ENCODE peak calls at places on chromosomes 13 and 19, in ten cellular contexts. W is glutamatergic neuron, O is A549, M is uterus, X is breast epithelium, I is H9, B is tibial nerve, P is GM10248, L is cardiac muscle cell, K is ascending aorta. N is an unnamed sample.

GRCh38 chr19:19232231-19232630 is 20.5 kb downstream of the NCAN start:
- DNase-seq in P (no peak), X (no peak), B (no peak), M (no peak), L (no peak), I (no peak), W (peak), K (no peak), O (no peak), N (no peak)

GRCh38 chr13:64546371-64546770 is 2683.8 kb downstream of the PCDH9 start:
- DNase-seq in W (no peak), I (no peak), B (no peak), P (no peak), L (no peak), M (no peak), K (no peak), O (no peak), X (no peak), N (no peak)

GRCh38 chr19:53254451-53255341 is at the start of gene ZNF677:
- DNase-seq in P (peak), W (peak), I (peak), X (peak), K (peak), M (peak), B (peak), O (no peak), L (peak), N (peak)

GRCh38 chr19:18437481-18438330 is at the start of gene ISYNA1:
- DNase-seq in O (peak), W (peak), I (peak), M (peak), P (peak), L (peak), B (no peak), X (no peak), K (no peak), N (no peak)

GRCh38 chr19:7480975-7481265 is 7.9 kb downstream of the PEX11G start:
- DNase-seq in P (no peak), I (no peak), B (no peak), K (no peak), L (no peak), M (no peak), X (no peak), O (no peak), W (no peak), N (no peak)

GRCh38 chr13:38759390-38759789 is 72.5 kb downstream of the FREM2 start:
- DNase-seq in B (no peak), M (no peak), W (no peak), I (no peak), X (no peak), L (no peak), P (no peak), O (no peak), K (no peak), N (no peak)

GRCh38 chr19:16562608-16563025 is 9.6 kb downstream of the SLC35E1 start:
- DNase-seq in X (no peak), W (no peak), B (no peak), M (no peak), P (no peak), O (no peak), I (no peak), K (no peak), L (no peak), N (no peak)

GRCh38 chr19:34556500-34556899 is 74.9 kb downstream of the WTIP start:
- DNase-seq in P (no peak), M (no peak), O (peak), W (peak), X (no peak), K (no peak), B (no peak), L (peak), I (peak), N (no peak)

GRCh38 chr19:16892868-16893685 is 4.3 kb downstream of the F2RL3 start:
- DNase-seq in M (no peak), K (no peak), P (no peak), X (no peak), B (no peak), I (no peak), W (no peak), O (no peak), L (no peak), N (no peak)

GRCh38 chr13:113849981-113850721 is 13.7 kb downstream of the GAS6 start:
- DNase-seq in X (no peak), M (peak), O (no peak), K (no peak), I (no peak), W (no peak), B (no peak), P (no peak), L (no peak), N (no peak)

GRCh38 chr19:39411006-39411831 is 1.2 kb upstream of the PLEKHG2 start:
- DNase-seq in P (peak), W (no peak), M (peak), B (no peak), I (no peak), K (no peak), X (no peak), O (peak), L (peak), N (no peak)

GRCh38 chr13:75417647-75418046 is 64.3 kb downstream of the TBC1D4 start:
- DNase-seq in W (no peak), I (no peak), B (no peak), X (no peak), O (no peak), M (no peak), K (no peak), L (no peak), P (no peak), N (no peak)

GRCh38 chr13:100497394-100497793 is 91.2 kb downstream of the GGACT start:
- DNase-seq in I (no peak), X (no peak), M (no peak), W (no peak), P (no peak), O (no peak), L (peak), K (no peak), B (no peak), N (no peak)

GRCh38 chr13:68099616-68100015 is 869.5 kb upstream of the PCDH9 start:
- DNase-seq in M (no peak), B (no peak), O (peak), P (no peak), W (no peak), X (no peak), L (peak), I (no peak), K (no peak), N (no peak)

GRCh38 chr13:52459668-52460067 is 4.4 kb downstream of the CKAP2 start:
- DNase-seq in M (no peak), I (no peak), B (no peak), O (no peak), P (no peak), W (no peak), K (no peak), X (no peak), L (peak), N (no peak)

GRCh38 chr13:33678084-33678483 is 139.9 kb upstream of the RFC3 start:
- DNase-seq in P (no peak), B (no peak), K (no peak), O (no peak), W (no peak), I (no peak), X (no peak), M (no peak), L (no peak), N (no peak)

GRCh38 chr13:26502826-26503225 is 54.7 kb upstream of the WASF3 start:
- DNase-seq in B (no peak), M (no peak), I (peak), K (peak), W (no peak), P (no peak), L (peak), X (no peak), O (no peak), N (no peak)

GRCh38 chr19:27777726-27778125 is 1435.2 kb downstream of the UQCRFS1 start:
- DNase-seq in O (peak), L (no peak), X (no peak), W (no peak), B (no peak), I (peak), M (no peak), K (no peak), P (no peak), N (peak)
- TF ChIP-seq CTCF in O (no peak), L (no peak), X (no peak), W (peak), B (no peak), I (peak), M (no peak), K (no peak), P (no peak), N (no peak)

GRCh38 chr13:110279684-110280083 is 27.3 kb downstream of the COL4A1 start:
- DNase-seq in I (no peak), M (no peak), K (no peak), P (no peak), L (no peak), W (no peak), X (no peak), O (no peak), B (no peak), N (peak)

GRCh38 chr13:110281736-110282135 is 25.2 kb downstream of the COL4A1 start:
- DNase-seq in P (no peak), X (no peak), O (no peak), I (no peak), B (no peak), W (no peak), L (no peak), K (no peak), M (no peak), N (peak)

GRCh38 chr13:110280996-110281688 is 25.8 kb downstream of the COL4A1 start:
- DNase-seq in M (peak), X (no peak), K (no peak), P (no peak), I (no peak), B (peak), O (no peak), W (no peak), L (no peak), N (peak)

GRCh38 chr13:110278859-110279258 is 28.1 kb downstream of the COL4A1 start:
- DNase-seq in W (no peak), P (no peak), K (no peak), L (no peak), I (no peak), X (no peak), M (no peak), B (no peak), O (no peak), N (peak)

DNA sequence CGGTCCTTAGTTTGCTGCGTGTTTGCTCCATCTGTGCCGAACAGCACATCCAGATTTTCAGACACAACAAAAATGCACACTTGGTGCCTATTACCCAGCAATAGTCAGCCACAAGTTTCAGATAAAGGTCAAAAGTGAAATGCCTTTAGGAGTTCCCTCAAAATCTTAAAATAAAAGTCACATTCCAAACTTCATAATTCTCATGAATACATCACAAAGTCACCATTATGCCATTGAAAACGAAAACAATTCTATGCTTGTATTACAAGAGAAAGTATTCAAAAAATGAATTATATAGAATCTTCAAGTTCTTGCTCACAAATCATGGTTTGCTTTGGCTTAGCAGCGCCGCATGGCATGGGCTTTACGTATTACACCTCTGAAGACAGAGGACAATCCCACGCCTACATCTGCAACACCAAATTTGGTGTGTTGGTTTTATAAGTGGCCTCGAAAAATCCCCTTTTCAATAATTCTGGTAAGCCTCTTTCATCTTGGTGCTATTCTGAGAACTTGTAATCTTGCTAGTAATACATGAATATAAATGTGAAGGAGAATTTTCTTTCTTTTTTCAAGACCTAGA is 26.6 kb downstream of the COL4A1 start:
- DNase-seq in M (no peak), X (no peak), I (no peak), P (no peak), B (no peak), O (no peak), K (no peak), W (no peak), L (no peak), N (peak)
- TF ChIP-seq CTCF in M (no peak), X (no peak), I (no peak), P (no peak), B (no peak), O (no peak), K (no peak), W (no peak), L (no peak), N (peak)

DNA sequence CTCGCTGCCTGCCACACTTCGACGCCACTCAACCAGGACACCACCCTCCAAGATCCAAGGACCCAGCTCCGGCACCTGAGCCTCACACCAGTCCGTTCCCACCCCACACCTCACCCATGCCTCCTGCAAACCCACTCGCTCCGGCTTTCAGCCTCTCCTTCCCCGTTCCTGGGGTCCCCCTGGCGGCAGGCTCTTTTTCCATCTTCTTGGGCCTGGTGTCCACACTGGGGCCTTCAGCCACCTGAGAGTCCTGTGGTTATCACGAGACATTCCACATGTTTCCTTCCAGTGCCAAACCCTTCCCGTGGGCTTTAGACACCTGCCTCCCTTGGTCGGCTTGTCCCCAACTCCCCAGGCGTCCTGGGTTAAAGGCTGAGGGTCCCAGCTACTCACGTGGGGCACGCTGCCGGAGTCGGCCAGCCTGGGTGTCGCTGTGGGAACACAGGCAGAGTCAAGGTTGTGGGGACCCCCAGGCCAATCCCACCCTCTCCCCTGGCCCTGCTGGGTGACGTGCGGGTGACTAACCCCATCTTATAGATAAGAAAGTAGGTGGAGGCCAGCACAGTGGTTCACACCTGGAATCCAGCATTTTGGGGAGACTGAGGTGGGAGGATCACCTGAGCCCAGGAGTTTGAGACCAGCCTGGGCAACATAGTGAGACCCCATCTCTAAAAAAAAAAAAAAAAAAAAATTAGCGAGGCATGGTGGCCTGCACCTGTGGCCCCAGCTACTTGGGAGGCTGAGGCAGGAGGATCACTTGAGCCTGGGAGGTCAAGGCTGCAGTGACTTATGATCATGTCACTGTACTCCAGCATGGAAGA is 2.0 kb downstream of the JSRP1 start:
- DNase-seq in I (peak), W (peak), B (no peak), O (no peak), L (peak), X (no peak), M (no peak), P (no peak), K (no peak), N (no peak)
- TF ChIP-seq CTCF in I (peak), W (peak), B (no peak), O (no peak), L (peak), X (no peak), M (no peak), P (no peak), K (no peak), N (peak)

GRCh38 chr19:51440846-51441409 is 17.3 kb downstream of the SIGLEC8 start:
- DNase-seq in W (no peak), O (peak), I (no peak), L (peak), X (no peak), M (no peak), B (no peak), K (no peak), P (no peak), N (no peak)

GRCh38 chr19:51440052-51440451 is 18.2 kb downstream of the SIGLEC8 start:
- DNase-seq in P (no peak), X (no peak), B (no peak), I (no peak), L (no peak), K (no peak), M (no peak), O (no peak), W (no peak), N (no peak)

GRCh38 chr19:51439021-51439465 is 19.2 kb downstream of the SIGLEC8 start:
- DNase-seq in X (no peak), M (no peak), B (no peak), W (no peak), P (no peak), L (peak), O (no peak), I (peak), K (no peak), N (no peak)

DNA sequence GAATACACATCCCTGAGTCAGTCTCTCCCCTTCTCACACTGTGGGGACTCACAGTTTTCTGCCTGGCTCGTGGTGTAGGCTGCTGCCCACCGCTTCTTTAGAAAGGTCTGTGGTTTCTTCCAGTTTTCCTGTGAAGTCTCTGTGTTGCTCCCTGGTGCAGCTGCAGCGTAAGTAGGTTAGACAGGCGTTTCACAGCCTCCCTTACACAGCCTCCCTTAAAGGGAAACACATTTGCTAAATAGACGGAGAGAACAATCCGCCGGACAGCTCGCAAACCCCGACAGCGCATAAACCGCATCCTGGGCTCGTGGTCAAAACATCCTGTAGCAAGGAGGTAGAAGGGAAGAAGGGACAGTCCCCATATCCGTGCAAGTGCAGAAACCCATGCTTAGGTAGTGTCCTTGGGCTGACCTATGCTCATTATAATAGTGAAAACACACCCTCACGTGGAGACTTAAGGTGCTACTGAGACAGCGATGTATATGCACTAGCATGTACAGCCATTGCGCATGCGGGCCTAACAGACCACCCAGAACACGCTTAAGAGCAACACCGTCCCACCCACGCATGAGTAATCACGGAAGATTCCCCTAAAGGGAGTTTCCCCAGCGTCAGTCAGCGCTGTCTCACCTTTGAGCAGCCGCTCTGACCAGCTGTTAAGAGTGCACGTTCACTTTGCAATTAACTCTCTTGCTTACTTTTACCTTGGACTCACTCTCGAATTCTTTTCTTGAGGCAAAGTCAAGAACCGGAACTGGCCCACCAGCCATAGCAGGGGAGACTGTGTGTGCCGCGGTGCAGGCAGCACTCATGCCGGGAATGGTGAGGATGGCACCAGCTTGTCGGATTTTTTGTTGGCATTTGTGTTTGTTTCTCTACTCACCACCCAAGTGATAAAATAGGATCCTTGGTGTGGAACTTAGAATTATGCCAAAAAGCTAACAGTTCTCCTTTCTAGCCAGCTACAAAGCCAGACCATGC is 16.6 kb downstream of the SIGLEC8 start:
- DNase-seq in B (no peak), I (no peak), W (no peak), L (no peak), X (no peak), M (no peak), O (peak), K (no peak), P (peak), N (no peak)
- TF ChIP-seq CTCF in B (no peak), I (no peak), W (no peak), L (no peak), X (no peak), M (no peak), O (no peak), K (no peak), P (no peak), N (no peak)

GRCh38 chr19:1058112-1058511 is 8.9 kb upstream of the ARHGAP45 start:
- DNase-seq in I (no peak), B (no peak), P (no peak), O (no peak), X (no peak), K (no peak), L (no peak), W (no peak), M (no peak), N (no peak)

GRCh38 chr19:1055886-1056620 is 10.9 kb upstream of the ARHGAP45 start:
- DNase-seq in L (no peak), P (no peak), B (no peak), O (no peak), K (no peak), W (no peak), I (peak), X (no peak), M (no peak), N (no peak)

GRCh38 chr19:1054102-1055027 is 12.6 kb upstream of the ARHGAP45 start:
- DNase-seq in B (no peak), X (no peak), P (no peak), L (no peak), O (no peak), W (no peak), M (no peak), K (no peak), I (no peak), N (no peak)

GRCh38 chr19:1055028-1055425 is 11.9 kb upstream of the ARHGAP45 start:
- DNase-seq in L (no peak), X (no peak), B (no peak), M (no peak), I (no peak), P (no peak), O (no peak), W (no peak), K (no peak), N (no peak)

DNA sequence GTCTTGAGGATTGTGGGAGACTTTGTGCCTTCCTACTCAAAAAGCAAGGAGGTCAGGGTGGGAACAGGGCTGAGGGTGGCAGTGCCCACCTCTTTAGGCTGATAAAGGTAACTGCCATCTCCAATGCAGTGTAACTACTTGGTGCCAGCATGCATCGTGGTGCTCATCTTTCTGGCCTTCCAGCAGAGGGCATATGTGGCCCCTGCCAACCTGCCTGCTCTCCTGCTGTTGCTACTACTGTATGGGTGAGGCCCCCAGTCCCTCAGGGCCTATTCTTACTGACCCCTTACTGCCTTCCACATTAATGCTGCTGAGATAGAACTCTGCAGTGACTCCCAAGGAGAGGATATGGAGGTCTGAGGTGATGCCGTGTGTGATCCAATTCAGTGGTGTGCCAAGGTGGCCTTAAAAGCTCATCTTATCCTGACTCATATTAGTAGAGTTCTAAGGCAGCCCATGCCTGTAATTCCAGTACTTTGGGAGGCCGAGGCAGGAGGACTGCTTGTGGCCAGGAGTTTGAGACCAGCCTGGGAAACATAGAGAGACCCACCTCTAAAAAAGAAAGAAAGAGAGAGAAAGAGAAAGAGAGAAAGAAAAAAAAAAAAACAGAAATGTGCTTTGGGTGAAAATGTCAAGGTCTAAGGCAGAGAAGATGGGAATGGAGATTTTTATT is 9.6 kb upstream of the ARHGAP45 start:
- DNase-seq in K (no peak), M (no peak), P (no peak), X (no peak), B (no peak), W (no peak), I (peak), O (peak), L (peak), N (no peak)
- TF ChIP-seq CTCF in K (no peak), M (no peak), P (peak), X (no peak), B (no peak), W (no peak), I (no peak), O (peak), L (no peak), N (peak)